ENCODE peak calls at places on chromosomes 7 and 10, in ten cellular contexts. B is ELR, I is activated T-cell treated with anti-CD3 and anti-CD28 coated beads for 1 hour, X is brain microvascular endothelial cell, Q is globus pallidus, O is astrocyte of the spinal cord, N is neuronal stem cell, T is MG63, U is ELF-1, C is WTC11. L is an unnamed sample.

GRCh38 chr7:40829201-40829600 is 694.4 kb downstream of the SUGCT start:
- DNase-seq in B (no peak), I (no peak), X (no peak), Q (peak), O (no peak), N (no peak), T (no peak), U (no peak), C (no peak), L (no peak)

GRCh38 chr10:123270806-123271205 is 116.6 kb downstream of the BUB3 start:
- DNase-seq in B (no peak), I (no peak), X (no peak), Q (no peak), O (no peak), N (no peak), T (no peak), U (no peak), C (no peak), L (no peak)

GRCh38 chr7:65269150-65269856 is 104.4 kb upstream of the ZNF92 start:
- DNase-seq in B (peak), I (no peak), X (peak), Q (no peak), O (peak), N (peak), T (peak), U (peak), C (peak), L (peak)

GRCh38 chr10:127307338-127307737 is 110.9 kb upstream of the INSYN2A start:
- DNase-seq in B (no peak), I (no peak), X (no peak), Q (no peak), O (no peak), N (no peak), T (no peak), U (no peak), C (no peak), L (no peak)

GRCh38 chr10:14261341-14261740 is 69.4 kb downstream of the FRMD4A start:
- DNase-seq in B (no peak), I (no peak), X (no peak), Q (no peak), O (no peak), N (no peak), T (no peak), U (no peak), C (no peak), L (peak)

GRCh38 chr7:155685070-155685790 is 40.8 kb downstream of the RBM33 start:
- DNase-seq in B (no peak), I (no peak), X (no peak), Q (no peak), O (no peak), N (no peak), T (no peak), U (no peak), C (no peak), L (no peak)

GRCh38 chr7:80135306-80136104 is 874 bp downstream of the GNAI1 start:
- DNase-seq in B (peak), I (no peak), X (no peak), Q (peak), O (peak), N (peak), T (no peak), U (peak), C (no peak), L (peak)

GRCh38 chr10:34713875-34714274 is 101.2 kb downstream of the PARD3 start:
- DNase-seq in B (peak), I (no peak), X (no peak), Q (no peak), O (peak), N (no peak), T (no peak), U (no peak), C (no peak), L (no peak)

GRCh38 chr10:110566472-110567200 is 859 bp upstream of the SMC3 start:
- DNase-seq in B (peak), I (no peak), X (no peak), Q (no peak), O (no peak), N (peak), T (no peak), U (peak), C (no peak), L (peak)

GRCh38 chr7:1678070-1678543 is 8.0 kb downstream of the ELFN1 start:
- DNase-seq in B (no peak), I (no peak), X (no peak), Q (no peak), O (no peak), N (no peak), T (no peak), U (no peak), C (no peak), L (no peak)

GRCh38 chr10:71210031-71210871 is 2.1 kb upstream of the UNC5B start:
- DNase-seq in B (no peak), I (no peak), X (no peak), Q (no peak), O (no peak), N (no peak), T (no peak), U (no peak), C (no peak), L (peak)

GRCh38 chr7:108079291-108080057 is 50.7 kb downstream of the LAMB4 start:
- DNase-seq in B (peak), I (no peak), X (peak), Q (no peak), O (peak), N (no peak), T (peak), U (peak), C (no peak), L (peak)